ENCODE peak calls at places on chromosomes 2 and 18, in six cellular contexts. B is kidney; W is left ventricle myocardium inferior; F is CD8-positive, alpha-beta T cell; N is HCT116; H is GM23248. O is an unnamed sample.

GRCh38 chr18:23320709-23321236 is 132.3 kb upstream of the RIOK3 start:
- DNase-seq in B (no peak), W (no peak), H (no peak), F (no peak), N (no peak), O (no peak)

GRCh38 chr2:128638311-128638710 is 319.6 kb upstream of the HS6ST1 start:
- DNase-seq in B (peak), F (no peak), W (no peak), H (no peak), N (no peak), O (no peak)

GRCh38 chr18:80154293-80154692 is 45.2 kb downstream of the ADNP2 start:
- DNase-seq in H (peak), W (no peak), B (no peak), N (no peak), F (peak), O (peak)

GRCh38 chr2:133865141-133865540 is 296.9 kb upstream of the NCKAP5 start:
- DNase-seq in F (no peak), W (no peak), N (no peak), H (no peak), B (no peak), O (no peak)

GRCh38 chr2:226334981-226335720 is 464.5 kb downstream of the IRS1 start:
- DNase-seq in F (no peak), B (no peak), W (no peak), N (peak), H (peak), O (peak)

GRCh38 chr18:49723648-49724180 is 89.6 kb downstream of the ACAA2 start:
- DNase-seq in W (no peak), N (peak), F (no peak), B (no peak), H (no peak), O (peak)

GRCh38 chr2:18046558-18046957 is 168.1 kb downstream of the KCNS3 start:
- DNase-seq in N (no peak), W (no peak), B (no peak), H (peak), F (no peak), O (no peak)

GRCh38 chr2:71554706-71555056 is 101.3 kb downstream of the DYSF start:
- DNase-seq in B (no peak), W (no peak), H (no peak), N (no peak), F (no peak), O (no peak)

GRCh38 chr2:232632904-232633412 is 446 bp upstream of the EFHD1 start:
- DNase-seq in N (no peak), F (no peak), W (peak), H (peak), B (peak), O (no peak)

GRCh38 chr18:25075793-25076192 is 276.2 kb downstream of the ZNF521 start:
- DNase-seq in B (no peak), N (no peak), F (no peak), H (peak), W (no peak), O (no peak)

GRCh38 chr18:62663731-62664336 is 51.5 kb upstream of the PHLPP1 start:
- DNase-seq in N (no peak), W (no peak), H (peak), B (no peak), F (no peak), O (no peak)

GRCh38 chr2:3222636-3223035 is 155.0 kb downstream of the EIPR1 start:
- DNase-seq in W (no peak), H (no peak), F (peak), N (no peak), B (no peak), O (no peak)

GRCh38 chr18:31634331-31634713 is 42.6 kb downstream of the TTR start:
- DNase-seq in H (no peak), N (no peak), W (no peak), B (no peak), F (no peak), O (no peak)

GRCh38 chr2:24886114-24886501 is 33.9 kb downstream of the ADCY3 start:
- DNase-seq in H (no peak), B (no peak), N (no peak), F (no peak), W (no peak), O (no peak)

GRCh38 chr2:86243950-86244733 is 44.9 kb downstream of the MRPL35 start:
- DNase-seq in W (no peak), F (no peak), B (no peak), H (no peak), N (no peak), O (no peak)

GRCh38 chr18:14144628-14144895 is 12.3 kb upstream of the ZNF519 start:
- DNase-seq in B (no peak), W (no peak), H (no peak), N (no peak), F (no peak), O (no peak)

GRCh38 chr2:48849770-48850169 is 94.2 kb upstream of the LHCGR start:
- DNase-seq in F (no peak), H (peak), N (no peak), W (no peak), B (no peak), O (no peak)

GRCh38 chr2:145652992-145653545 is 1133.2 kb upstream of the ZEB2 start:
- DNase-seq in F (no peak), H (peak), W (no peak), N (no peak), B (no peak), O (no peak)

DNA sequence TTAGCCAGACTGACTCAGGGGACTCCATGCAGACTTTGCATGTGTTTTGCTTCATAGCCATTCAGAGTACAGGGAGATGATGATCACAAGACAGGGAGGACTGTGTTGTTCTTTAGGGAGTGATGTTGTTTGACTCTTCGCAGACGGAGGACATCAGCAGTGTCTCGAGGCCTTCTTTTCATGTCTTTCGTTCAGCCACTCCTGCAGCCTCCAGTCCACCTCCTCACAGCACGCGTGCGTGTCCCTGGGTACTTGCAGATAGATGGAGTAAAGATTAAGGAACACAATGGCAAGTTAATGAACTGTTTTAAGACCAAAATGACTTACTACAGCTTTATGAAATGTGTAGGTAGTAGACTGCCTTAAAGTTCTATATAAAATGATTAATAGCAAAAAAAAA is 114.7 kb downstream of the MAP4K4 start:
- DNase-seq in F (no peak), H (no peak), B (no peak), N (no peak), W (no peak), O (no peak)
- H3K27ac ChIP-seq in F (no peak), H (no peak), B (no peak), N (no peak), W (no peak), O (no peak)

GRCh38 chr2:39718483-39718882 is 52.8 kb downstream of the TMEM178A start:
- DNase-seq in F (no peak), H (no peak), N (no peak), W (no peak), B (no peak), O (peak)
- H3K27ac ChIP-seq in F (no peak), H (no peak), N (no peak), W (no peak), B (no peak), O (no peak)

GRCh38 chr2:223055836-223056235 is 3.8 kb downstream of the KCNE4 start:
- DNase-seq in B (no peak), N (no peak), F (no peak), W (no peak), H (no peak), O (no peak)
- H3K27ac ChIP-seq in B (peak), N (no peak), F (no peak), W (peak), H (no peak), O (no peak)

DNA sequence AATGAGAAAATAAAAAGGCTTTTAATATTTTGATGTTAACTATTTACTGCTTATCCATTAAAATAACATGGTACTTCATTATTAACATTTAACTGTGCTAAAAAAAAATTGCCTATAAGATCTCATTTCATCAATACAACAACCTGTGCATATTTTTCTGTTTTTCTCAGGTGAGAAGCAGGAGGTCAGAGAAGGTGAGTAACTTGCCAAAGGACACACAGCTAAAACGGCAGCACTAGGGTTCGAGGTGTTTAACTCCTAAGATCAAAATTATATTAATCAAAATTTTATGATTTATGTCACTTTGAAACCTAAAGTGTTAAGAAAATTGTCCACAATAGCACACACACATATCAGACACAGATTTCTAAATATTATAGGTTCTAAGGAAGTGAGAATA is 366.0 kb downstream of the TGIF1 start:
- DNase-seq in H (no peak), W (no peak), B (no peak), F (no peak), N (no peak), O (no peak)
- H3K27ac ChIP-seq in H (peak), W (no peak), B (no peak), F (no peak), N (no peak), O (no peak)

O was measured in HepG2.